ENCODE peak calls at places on chromosomes 7 and 10, in four cellular contexts. W is mesendoderm, U is IMR-90, Z is trophoblast cell. V is an unnamed sample.

GRCh38 chr7:17913250-17913649 is 27.0 kb downstream of the SNX13 start:
- DNase-seq in W (no peak), U (no peak), Z (no peak), V (no peak)

GRCh38 chr7:141014091-141014490 is 661 bp downstream of the MRPS33 start:
- DNase-seq in W (no peak), U (peak), Z (no peak), V (no peak)

GRCh38 chr10:15045380-15045779 is 1.6 kb downstream of the OLAH start:
- DNase-seq in W (no peak), U (no peak), Z (no peak), V (no peak)

GRCh38 chr7:44045226-44046014 is 918 bp downstream of the DBNL start:
- DNase-seq in W (peak), U (no peak), Z (peak), V (peak)

GRCh38 chr10:28241766-28242399 is 61.0 kb downstream of the MPP7 start:
- DNase-seq in W (peak), U (peak), Z (peak), V (no peak)

GRCh38 chr10:130218936-130219335 is 82.7 kb downstream of the GLRX3 start:
- DNase-seq in W (no peak), U (no peak), Z (no peak), V (peak)

GRCh38 chr10:19488592-19489280 is 327.5 kb upstream of the PLXDC2 start:
- DNase-seq in W (peak), U (no peak), Z (peak), V (peak)

GRCh38 chr10:79378647-79379511 is 31.6 kb downstream of the PPIF start:
- DNase-seq in W (no peak), U (no peak), Z (no peak), V (peak)

GRCh38 chr10:132786529-132787252 is 744 bp upstream of the NKX6-2 start:
- DNase-seq in W (no peak), U (no peak), Z (no peak), V (no peak)

GRCh38 chr7:1852781-1853618 is 182.9 kb downstream of the ELFN1 start:
- DNase-seq in W (no peak), U (no peak), Z (no peak), V (no peak)

GRCh38 chr10:33566426-33566825 is 232.0 kb upstream of the NRP1 start:
- DNase-seq in W (no peak), U (no peak), Z (no peak), V (peak)

GRCh38 chr7:71705217-71705616 is 573.3 kb downstream of the GALNT17 start:
- DNase-seq in W (no peak), U (no peak), Z (no peak), V (no peak)

GRCh38 chr7:72751978-72752377 is 76.0 kb downstream of the TYW1B start:
- DNase-seq in W (peak), U (no peak), Z (no peak), V (peak)

GRCh38 chr10:21363087-21363752 is 162.3 kb downstream of the SKIDA1 start:
- DNase-seq in W (no peak), U (no peak), Z (no peak), V (no peak)

GRCh38 chr10:13769926-13770325 is 183.2 kb downstream of the PRPF18 start:
- DNase-seq in W (no peak), U (peak), Z (peak), V (no peak)

GRCh38 chr7:17015575-17015974 is 133.8 kb upstream of the AGR3 start:
- DNase-seq in W (no peak), U (peak), Z (no peak), V (no peak)

GRCh38 chr7:67487316-67487715 is 490.7 kb downstream of the TYW1 start:
- DNase-seq in W (no peak), U (no peak), Z (no peak), V (no peak)

GRCh38 chr10:102785818-102786217 is 42.1 kb downstream of the WBP1L start:
- DNase-seq in W (no peak), U (peak), Z (no peak), V (no peak)

GRCh38 chr10:13724484-13724883 is 137.7 kb downstream of the PRPF18 start:
- DNase-seq in W (no peak), U (peak), Z (no peak), V (no peak)

GRCh38 chr10:110870823-110871235 is 899 bp upstream of the PDCD4 start:
- DNase-seq in W (peak), U (no peak), Z (no peak), V (no peak)

GRCh38 chr7:46059308-46060020 is 138.4 kb upstream of the IGFBP3 start:
- DNase-seq in W (no peak), U (no peak), Z (no peak), V (no peak)

GRCh38 chr10:79061441-79062315 is 7.1 kb upstream of the ZMIZ1 start:
- DNase-seq in W (no peak), U (no peak), Z (no peak), V (no peak)

GRCh38 chr7:40551685-40552576 is 417.1 kb downstream of the SUGCT start:
- DNase-seq in W (peak), U (peak), Z (peak), V (no peak)

GRCh38 chr10:6416892-6417512 is 163.1 kb downstream of the PRKCQ start:
- DNase-seq in W (peak), U (peak), Z (peak), V (no peak)

GRCh38 chr10:59593768-59594167 is 115.9 kb downstream of the SLC16A9 start:
- DNase-seq in W (no peak), U (no peak), Z (no peak), V (no peak)

GRCh38 chr10:99466632-99467031 is 36.2 kb upstream of the GOT1 start:
- DNase-seq in W (no peak), U (peak), Z (no peak), V (no peak)

GRCh38 chr10:10911471-10911921 is 106.2 kb upstream of the CELF2 start:
- DNase-seq in W (peak), U (peak), Z (peak), V (peak)

GRCh38 chr7:105046414-105046813 is 32.4 kb downstream of the KMT2E start:
- DNase-seq in W (no peak), U (peak), Z (no peak), V (no peak)

GRCh38 chr10:5942471-5942870 is 34.9 kb downstream of the IL15RA start:
- DNase-seq in W (no peak), U (no peak), Z (no peak), V (no peak)

GRCh38 chr10:33783557-33783956 is 449.1 kb upstream of the NRP1 start:
- DNase-seq in W (no peak), U (no peak), Z (no peak), V (no peak)

GRCh38 chr7:5776894-5777645 is 4.4 kb downstream of the RNF216 start:
- DNase-seq in W (no peak), U (no peak), Z (no peak), V (no peak)

GRCh38 chr10:130022071-130022470 is 58.0 kb upstream of the EBF3 start:
- DNase-seq in W (no peak), U (no peak), Z (no peak), V (peak)

GRCh38 chr7:47507514-47507913 is 74.4 kb downstream of the TNS3 start:
- DNase-seq in W (no peak), U (no peak), Z (no peak), V (no peak)

GRCh38 chr7:129951076-129952011 is 1.4 kb downstream of the UBE2H start:
- DNase-seq in W (peak), U (no peak), Z (no peak), V (peak)

GRCh38 chr10:128059915-128060314 is 66.3 kb downstream of the MKI67 start:
- DNase-seq in W (no peak), U (no peak), Z (no peak), V (no peak)
- H3K4ac ChIP-seq in W (no peak), U (no peak), Z (no peak), V (no peak)

GRCh38 chr7:30428586-30429530 is 49.7 kb downstream of the NOD1 start:
- DNase-seq in W (no peak), U (no peak), Z (no peak), V (peak)

GRCh38 chr7:30427296-30428080 is 51.1 kb downstream of the NOD1 start:
- DNase-seq in W (no peak), U (no peak), Z (no peak), V (peak)

GRCh38 chr7:30430777-30431176 is 47.8 kb downstream of the NOD1 start:
- DNase-seq in W (no peak), U (no peak), Z (no peak), V (no peak)

GRCh38 chr7:30433082-30433481 is 45.5 kb downstream of the NOD1 start:
- DNase-seq in W (peak), U (peak), Z (no peak), V (peak)

GRCh38 chr7:30430300-30430699 is 48.3 kb downstream of the NOD1 start:
- DNase-seq in W (no peak), U (no peak), Z (no peak), V (no peak)
- H3K4me2 ChIP-seq in W (no peak), U (no peak), Z (no peak), V (no peak)

DNA sequence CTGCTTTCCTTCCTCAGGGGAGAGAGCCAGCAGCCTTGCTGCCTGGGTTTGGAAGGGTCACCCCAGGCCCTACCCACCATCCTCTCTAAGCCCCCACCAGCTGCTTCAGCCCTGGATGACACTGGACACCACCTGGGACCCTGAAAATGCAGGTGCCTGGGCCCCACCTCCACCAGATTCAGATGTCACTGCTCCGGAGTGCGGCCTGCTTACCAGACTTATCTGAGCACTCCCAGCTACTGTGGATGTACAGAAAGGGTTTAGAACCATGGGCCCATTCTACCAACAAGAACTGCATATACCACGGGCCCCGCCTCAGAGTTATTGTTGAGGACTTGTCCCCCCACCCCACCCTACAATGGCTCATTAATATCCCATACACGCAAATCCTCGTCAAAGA is 172.3 kb downstream of the PTPRN2 start:
- DNase-seq in W (no peak), U (no peak), Z (no peak), V (no peak)
- H3K4ac ChIP-seq in W (no peak), U (no peak), Z (no peak), V (no peak)

DNA sequence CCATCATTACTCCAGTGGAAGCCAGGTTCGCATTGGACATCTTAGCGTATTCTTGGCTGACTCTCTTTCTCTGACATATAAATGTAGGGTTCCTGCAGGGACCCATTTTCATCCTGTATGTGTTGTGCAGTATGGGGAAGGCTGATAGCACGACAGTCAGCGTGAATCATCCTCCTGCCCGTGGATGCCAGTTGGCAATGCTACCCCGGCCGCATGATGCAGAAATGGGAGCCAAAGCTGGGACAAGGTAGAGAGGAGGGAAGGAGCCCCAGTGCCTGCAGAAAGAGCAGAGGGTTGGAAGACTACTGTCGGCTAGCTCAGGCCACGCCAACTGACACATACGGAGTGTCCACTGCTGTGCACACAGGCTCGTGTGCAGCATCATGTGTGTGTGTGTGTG is 251.6 kb downstream of the SKAP2 start:
- DNase-seq in W (no peak), U (no peak), Z (no peak), V (no peak)
- H3K4me2 ChIP-seq in W (no peak), U (no peak), Z (no peak), V (no peak)

GRCh38 chr7:50792342-50793114 is 9.8 kb upstream of the GRB10 start:
- DNase-seq in W (peak), U (peak), Z (peak), V (no peak)
- H3K4ac ChIP-seq in W (peak), U (peak), Z (no peak), V (no peak)

GRCh38 chr10:124394583-124394982 is 24.1 kb downstream of the OAT start:
- DNase-seq in W (peak), U (no peak), Z (peak), V (no peak)
- H3K4me2 ChIP-seq in W (no peak), U (no peak), Z (no peak), V (no peak)

GRCh38 chr10:78033623-78034470 is at the start of gene RPS24:
- DNase-seq in W (peak), U (peak), Z (peak), V (peak)

GRCh38 chr10:78035025-78035424 is 1.4 kb downstream of the RPS24 start:
- DNase-seq in W (no peak), U (peak), Z (no peak), V (no peak)

GRCh38 chr10:78028438-78029293 is 649 bp downstream of the POLR3A start:
- DNase-seq in W (no peak), U (peak), Z (no peak), V (no peak)

GRCh38 chr10:78025685-78026364 is 3.5 kb downstream of the POLR3A start:
- DNase-seq in W (no peak), U (peak), Z (no peak), V (no peak)

DNA sequence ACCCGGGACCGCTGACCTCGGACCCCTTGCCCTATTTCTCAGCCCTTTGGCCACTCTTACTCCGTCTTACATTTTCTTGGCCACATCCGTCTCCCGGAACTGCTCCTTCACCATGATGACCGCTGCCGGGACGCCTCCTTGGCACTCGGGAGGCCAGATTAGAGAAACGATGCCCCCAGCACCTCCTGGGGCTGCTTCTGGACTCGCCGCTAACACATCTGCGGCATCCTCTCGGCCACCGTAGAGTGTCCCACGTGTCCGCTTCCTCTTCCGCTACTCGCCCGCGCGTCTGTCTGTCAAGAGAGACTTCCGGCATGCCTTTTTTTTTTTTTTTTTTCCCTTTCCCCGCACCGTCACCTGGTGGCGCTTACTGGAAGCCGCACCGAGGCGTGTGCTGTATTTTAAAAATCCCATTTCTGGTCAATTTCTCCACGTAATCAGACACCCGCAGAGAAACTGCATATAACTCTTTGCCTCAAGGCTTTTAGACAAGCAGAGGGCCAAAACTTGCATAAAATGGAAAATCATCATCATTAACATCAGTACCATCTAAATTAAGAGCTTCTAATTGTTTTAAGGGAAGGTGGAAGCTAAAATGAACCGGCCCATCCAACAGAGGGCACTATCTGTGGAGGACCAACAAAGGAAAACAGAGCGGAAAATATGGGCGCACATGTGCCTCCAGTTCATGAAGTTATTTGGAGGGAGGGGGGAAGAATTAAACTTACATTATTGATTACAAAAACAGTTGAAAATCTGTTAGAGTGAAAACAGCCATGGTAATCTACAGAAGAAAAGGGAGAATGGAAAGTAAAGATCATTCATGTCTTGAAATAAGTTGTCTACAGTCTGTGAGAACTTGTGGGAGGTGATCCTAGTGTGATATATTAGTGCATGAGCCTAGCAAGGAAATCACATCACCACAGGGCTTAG is at the start of gene POLR3A:
- DNase-seq in W (peak), U (peak), Z (peak), V (peak)
- H3K4ac ChIP-seq in W (no peak), U (peak), Z (peak), V (no peak)

DNA sequence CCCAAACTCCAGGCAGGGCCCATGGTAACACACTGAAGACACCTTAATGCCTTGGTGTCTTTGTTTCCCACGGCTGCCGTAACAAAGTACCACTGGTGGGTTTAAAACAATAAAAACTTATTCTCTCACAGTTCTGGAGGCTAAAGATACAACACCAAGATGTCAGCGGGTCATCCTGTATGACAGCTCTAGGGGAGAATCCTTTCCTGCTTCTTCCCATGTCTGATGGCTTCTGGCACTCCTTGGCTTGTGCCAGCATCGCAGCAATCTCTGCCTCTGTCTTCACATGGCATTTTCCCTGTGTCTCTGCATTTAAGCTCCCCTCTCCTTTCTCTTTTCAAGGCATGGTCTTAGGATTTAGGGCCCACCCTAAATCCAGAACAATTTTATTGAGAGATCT is 33.1 kb downstream of the PRSS2 start:
- DNase-seq in W (no peak), U (no peak), Z (no peak), V (no peak)
- H3K4me2 ChIP-seq in W (no peak), U (no peak), Z (no peak), V (no peak)

DNA sequence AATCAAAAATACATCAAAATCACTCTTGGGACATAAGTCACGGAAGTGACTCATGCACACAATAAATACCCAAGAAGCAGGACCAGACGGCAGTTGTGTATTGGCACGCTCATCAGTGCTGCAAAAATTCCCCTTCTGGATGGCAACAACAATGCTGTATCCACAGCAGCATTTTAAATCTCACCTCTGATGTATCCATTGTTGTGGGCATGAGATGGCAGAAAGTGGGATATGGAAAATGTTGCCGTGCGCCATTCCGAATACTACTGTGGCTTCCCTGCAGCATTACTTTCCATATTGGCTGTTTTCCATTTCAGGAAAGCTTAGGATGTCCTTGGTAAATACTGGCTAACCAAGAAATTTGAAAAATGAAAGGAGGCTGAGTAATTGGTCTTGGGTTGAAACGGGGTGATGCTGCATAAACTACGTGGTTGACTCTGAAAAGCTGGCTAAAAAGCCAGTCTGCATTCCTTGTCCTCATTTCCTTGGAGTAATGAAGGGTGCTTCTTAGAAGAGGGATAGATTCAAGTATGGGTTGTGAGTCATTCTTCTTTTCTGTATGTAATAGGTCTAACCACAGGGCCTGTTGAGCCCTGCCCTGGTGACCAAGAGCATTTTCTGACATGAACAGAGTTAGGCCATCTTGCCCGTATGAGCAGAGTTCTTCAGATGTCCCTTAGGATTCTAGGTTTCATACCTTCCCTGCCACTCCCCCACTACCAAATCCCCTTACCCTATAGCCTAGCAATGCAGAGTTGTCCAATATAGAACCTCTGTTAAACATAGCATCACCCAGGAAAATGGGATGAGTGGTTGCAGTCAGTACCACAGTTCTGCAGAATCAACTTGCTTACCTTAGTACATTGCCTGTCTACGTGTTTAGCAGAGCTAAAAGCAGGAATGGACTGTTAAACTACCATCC is 36.3 kb upstream of the TOMM7 start:
- DNase-seq in W (peak), U (peak), Z (peak), V (no peak)
- H3K4ac ChIP-seq in W (no peak), U (peak), Z (no peak), V (no peak)